ENCODE peak calls at places on chromosomes 7 and 10, in six cellular contexts. B, R, A, I, S and F are unnamed samples.
A peak's percentile ranks its signal among the peaks of the same experiment; 100 is the strongest.

GRCh38 chr10:47176903-47177860 is 122.8 kb upstream of the GDF10 start:
- DNase-seq in B (no peak), R (no peak), A (no peak), I (no peak), S (no peak), F (no peak)

GRCh38 chr7:103632972-103633371 is 187.0 kb upstream of the SLC26A5 start:
- DNase-seq in B (no peak), R (no peak), A (no peak), I (no peak), S (no peak), F (no peak)

GRCh38 chr10:132644544-132645530 is 107.2 kb downstream of the INPP5A start:
- DNase-seq in B (no peak), R (no peak), A (peak; percentile 68), I (no peak), S (peak; percentile 13), F (peak; percentile 20)

GRCh38 chr7:17625038-17625437 is 315.3 kb downstream of the SNX13 start:
- DNase-seq in B (no peak), R (no peak), A (no peak), I (no peak), S (no peak), F (no peak)

GRCh38 chr7:134154581-134155130 is 27.5 kb downstream of the LRGUK start:
- DNase-seq in B (no peak), R (no peak), A (no peak), I (no peak), S (no peak), F (no peak)

GRCh38 chr10:33273295-33274002 is 61.0 kb downstream of the NRP1 start:
- DNase-seq in B (peak; percentile 98), R (no peak), A (peak; percentile 85), I (no peak), S (no peak), F (peak; percentile 33)

GRCh38 chr10:28305551-28305950 is 2.7 kb upstream of the MPP7 start:
- DNase-seq in B (no peak), R (no peak), A (no peak), I (no peak), S (no peak), F (no peak)

GRCh38 chr7:18508441-18509427 is 13.2 kb downstream of the HDAC9 start:
- DNase-seq in B (peak; percentile 50), R (no peak), A (no peak), I (no peak), S (no peak), F (no peak)

GRCh38 chr7:94333810-94334209 is 60.9 kb upstream of the COL1A2 start:
- DNase-seq in B (no peak), R (no peak), A (no peak), I (no peak), S (no peak), F (no peak)

GRCh38 chr7:158975526-158976467 is 119.4 kb downstream of the DYNC2I1 start:
- DNase-seq in B (no peak), R (no peak), A (no peak), I (no peak), S (no peak), F (no peak)

GRCh38 chr10:112793197-112793921 is 156.7 kb upstream of the TCF7L2 start:
- DNase-seq in B (no peak), R (peak; percentile 7), A (no peak), I (no peak), S (no peak), F (no peak)

GRCh38 chr10:132497083-132497680 is 40.4 kb upstream of the INPP5A start:
- DNase-seq in B (no peak), R (no peak), A (peak; percentile 52), I (no peak), S (no peak), F (no peak)

GRCh38 chr7:2110586-2111396 is 122.0 kb downstream of the MAD1L1 start:
- DNase-seq in B (no peak), R (no peak), A (no peak), I (no peak), S (no peak), F (no peak)

GRCh38 chr7:117458977-117459583 is 20.7 kb upstream of the CFTR start:
- DNase-seq in B (peak; percentile 17), R (no peak), A (no peak), I (no peak), S (no peak), F (no peak)
- TF ChIP-seq CTCF in B (peak; percentile 74), R (peak; percentile 90), A (peak; percentile 40), I (peak; percentile 90), S (peak; percentile 84), F (no peak)

GRCh38 chr10:72332423-72333110 is 22.2 kb downstream of the DNAJB12 start:
- DNase-seq in B (no peak), R (no peak), A (no peak), I (no peak), S (no peak), F (no peak)

GRCh38 chr10:72333111-72334012 is 21.4 kb downstream of the DNAJB12 start:
- DNase-seq in B (no peak), R (no peak), A (no peak), I (no peak), S (no peak), F (no peak)

GRCh38 chr10:72330059-72330426 is 24.7 kb downstream of the DNAJB12 start:
- DNase-seq in B (no peak), R (no peak), A (no peak), I (no peak), S (no peak), F (no peak)

GRCh38 chr10:72329290-72330058 is 25.2 kb downstream of the DNAJB12 start:
- DNase-seq in B (no peak), R (no peak), A (no peak), I (no peak), S (no peak), F (no peak)

GRCh38 chr10:72331575-72332422 is 22.9 kb downstream of the DNAJB12 start:
- DNase-seq in B (peak; percentile 64), R (peak; percentile 72), A (peak; percentile 96), I (peak; percentile 77), S (no peak), F (no peak)
- TF ChIP-seq CTCF in B (no peak), R (peak; percentile 35), A (peak; percentile 64), I (peak; percentile 52), S (no peak), F (no peak)

GRCh38 chr7:45391618-45392451 is 182.3 kb upstream of the ADCY1 start:
- DNase-seq in B (no peak), R (no peak), A (no peak), I (no peak), S (no peak), F (no peak)
- TF ChIP-seq CTCF in B (no peak), R (no peak), A (no peak), I (no peak), S (no peak), F (no peak)

DNA sequence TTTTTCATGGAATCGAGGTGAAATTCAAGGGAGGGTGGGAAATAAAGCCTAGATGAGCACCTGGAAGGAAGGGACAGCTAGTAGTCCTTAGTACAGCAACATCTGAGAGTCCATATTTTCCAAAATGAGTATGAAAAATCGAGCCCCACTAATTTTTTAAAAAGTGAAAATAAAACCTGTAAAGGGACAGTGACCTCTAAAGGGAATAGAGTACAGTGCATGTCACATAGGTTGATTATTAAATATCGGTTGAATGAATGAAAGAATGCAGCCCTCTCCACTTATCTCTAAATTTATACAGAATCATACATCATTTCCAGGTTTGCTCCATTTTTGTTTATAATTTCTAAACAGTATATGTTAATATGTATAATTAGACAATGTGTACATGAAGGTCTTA is 1088.5 kb upstream of the GHITM start:
- DNase-seq in B (no peak), R (no peak), A (no peak), I (no peak), S (no peak), F (no peak)
- TF ChIP-seq CTCF in B (no peak), R (no peak), A (no peak), I (no peak), S (peak; percentile 15), F (no peak)

GRCh38 chr10:22505923-22506685 is 160.8 kb downstream of the SPAG6 start:
- DNase-seq in B (no peak), R (no peak), A (peak; percentile 72), I (no peak), S (no peak), F (no peak)
- TF ChIP-seq CTCF in B (no peak), R (no peak), A (no peak), I (no peak), S (no peak), F (no peak)